ENCODE peak calls at places on chromosomes 13 and 19, in eight cellular contexts. G is cardiac muscle cell, N is GM12865, D is body of pancreas, O is psoas muscle, S is tibial artery, K is IMR-90, A is fibroblast of lung. E is an unnamed sample.
A peak's percentile ranks its signal among the peaks of the same experiment; 100 is the strongest.

GRCh38 chr19:53989600-53990533 is 1.6 kb upstream of the CACNG6 start:
- DNase-seq in G (no peak), N (no peak), D (no peak), O (peak; percentile 83), S (no peak), K (no peak), A (no peak), E (no peak)

GRCh38 chr19:52640916-52641315 is 2.8 kb upstream of the ZNF83 start:
- DNase-seq in G (no peak), N (no peak), D (no peak), O (no peak), S (no peak), K (no peak), A (no peak), E (peak; percentile 17)

GRCh38 chr19:33234736-33235135 is 9.1 kb upstream of the SLC7A10 start:
- DNase-seq in G (no peak), N (no peak), D (no peak), O (peak; percentile 42), S (no peak), K (no peak), A (no peak), E (no peak)

GRCh38 chr19:24078688-24079087 is 8.3 kb upstream of the ZNF254 start:
- DNase-seq in G (no peak), N (no peak), D (no peak), O (no peak), S (no peak), K (no peak), A (no peak), E (no peak)

GRCh38 chr13:109747524-109747923 is 38.9 kb downstream of the IRS2 start:
- DNase-seq in G (no peak), N (no peak), D (no peak), O (no peak), S (no peak), K (no peak), A (peak; percentile 21), E (no peak)

GRCh38 chr19:10858204-10858828 is 10.1 kb downstream of the C19orf38 start:
- DNase-seq in G (peak; percentile 53), N (peak; percentile 57), D (no peak), O (no peak), S (no peak), K (no peak), A (peak; percentile 33), E (no peak)

GRCh38 chr13:46383383-46383782 is 3.7 kb downstream of the RUBCNL start:
- DNase-seq in G (no peak), N (no peak), D (no peak), O (no peak), S (no peak), K (no peak), A (no peak), E (no peak)

GRCh38 chr19:41324231-41324702 is 14.3 kb downstream of the CCDC97 start:
- DNase-seq in G (no peak), N (no peak), D (no peak), O (peak; percentile 41), S (no peak), K (no peak), A (no peak), E (no peak)

GRCh38 chr13:77876176-77876575 is 42.5 kb downstream of the EDNRB start:
- DNase-seq in G (no peak), N (no peak), D (no peak), O (no peak), S (no peak), K (peak; percentile 90), A (peak; percentile 77), E (peak; percentile 91)

GRCh38 chr13:33799950-33800592 is 17.9 kb upstream of the RFC3 start:
- DNase-seq in G (peak; percentile 25), N (peak; percentile 7), D (no peak), O (no peak), S (no peak), K (peak; percentile 46), A (peak; percentile 77), E (peak; percentile 58)

GRCh38 chr13:111117961-111118360 is 2.9 kb downstream of the ARHGEF7 start:
- DNase-seq in G (no peak), N (no peak), D (no peak), O (peak; percentile 33), S (peak; percentile 66), K (no peak), A (no peak), E (no peak)

GRCh38 chr19:53424968-53425597 is 6.7 kb upstream of the ZNF761 start:
- DNase-seq in G (peak; percentile 85), N (peak; percentile 59), D (peak; percentile 80), O (peak; percentile 82), S (peak; percentile 82), K (peak; percentile 65), A (peak; percentile 71), E (peak; percentile 77)

GRCh38 chr19:39599116-39599515 is 3.2 kb upstream of the LGALS13 start:
- DNase-seq in G (peak; percentile 67), N (peak; percentile 36), D (no peak), O (no peak), S (no peak), K (peak; percentile 27), A (peak; percentile 22), E (peak; percentile 35)

GRCh38 chr13:30618186-30618937 is 642 bp downstream of the USPL1 start:
- DNase-seq in G (peak; percentile 14), N (peak; percentile 42), D (no peak), O (peak; percentile 60), S (peak; percentile 68), K (no peak), A (no peak), E (no peak)

GRCh38 chr13:87094646-87095045 is 576.5 kb upstream of the SLITRK5 start:
- DNase-seq in G (peak; percentile 83), N (no peak), D (no peak), O (no peak), S (no peak), K (no peak), A (peak; percentile 50), E (no peak)

GRCh38 chr19:35870798-35871197 is 2.4 kb downstream of the APLP1 start:
- DNase-seq in G (no peak), N (no peak), D (no peak), O (no peak), S (no peak), K (no peak), A (no peak), E (no peak)

DNA sequence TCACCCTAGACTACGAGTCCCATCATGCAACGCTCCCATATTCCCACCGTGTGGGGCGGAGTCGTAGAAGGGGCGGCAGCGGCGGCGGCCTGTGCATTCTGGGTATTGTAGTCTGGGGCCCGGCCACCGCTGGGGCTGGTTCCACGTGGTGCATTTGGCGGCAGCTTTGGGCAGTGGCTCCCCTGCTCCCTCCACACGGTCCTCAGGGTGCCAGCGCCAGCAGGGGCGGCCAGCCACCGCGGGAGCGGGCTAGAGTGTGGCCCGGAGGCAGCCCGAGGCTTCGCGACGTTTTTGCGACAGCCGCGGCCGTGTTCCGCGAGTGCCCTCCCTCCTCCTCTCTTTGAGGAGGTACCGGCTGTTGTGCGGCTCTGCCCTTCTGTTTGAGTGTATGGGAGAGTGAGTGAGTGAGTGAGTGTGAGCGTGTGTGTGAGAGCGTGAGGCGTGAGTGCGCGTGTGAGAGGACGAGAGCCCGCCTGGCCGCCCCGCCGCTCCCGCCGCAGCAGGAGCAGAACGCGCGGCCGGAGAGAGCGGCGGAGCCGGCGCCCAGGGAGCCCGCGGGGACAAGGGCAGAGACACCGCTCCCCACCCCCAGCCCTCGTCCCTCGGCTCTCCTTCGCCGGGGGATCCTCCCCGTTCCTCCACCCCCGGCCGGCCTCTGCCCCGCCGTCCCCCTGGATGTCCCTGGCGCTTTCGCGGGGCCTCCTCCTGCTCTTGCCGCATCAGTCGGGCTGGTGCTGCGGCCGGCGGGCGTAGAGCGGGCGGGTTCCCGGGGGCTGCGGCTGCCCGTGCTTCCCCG is at the start of gene CDK8:
- DNase-seq in G (peak; percentile 90), N (peak; percentile 96), D (peak; percentile 87), O (peak; percentile 97), S (peak; percentile 93), K (peak; percentile 87), A (peak; percentile 93), E (peak; percentile 87)
- H3K4me3 ChIP-seq in G (peak within 1 kb of the TSS; percentile 95), N (peak within 1 kb of the TSS; percentile 93), D (peak within 1 kb of the TSS; percentile 69), O (peak within 1 kb of the TSS; percentile 96), S (peak within 1 kb of the TSS; percentile 70), K (peak within 1 kb of the TSS; percentile 82), A (peak within 1 kb of the TSS; percentile 76), E (peak within 1 kb of the TSS; percentile 81)

DNA sequence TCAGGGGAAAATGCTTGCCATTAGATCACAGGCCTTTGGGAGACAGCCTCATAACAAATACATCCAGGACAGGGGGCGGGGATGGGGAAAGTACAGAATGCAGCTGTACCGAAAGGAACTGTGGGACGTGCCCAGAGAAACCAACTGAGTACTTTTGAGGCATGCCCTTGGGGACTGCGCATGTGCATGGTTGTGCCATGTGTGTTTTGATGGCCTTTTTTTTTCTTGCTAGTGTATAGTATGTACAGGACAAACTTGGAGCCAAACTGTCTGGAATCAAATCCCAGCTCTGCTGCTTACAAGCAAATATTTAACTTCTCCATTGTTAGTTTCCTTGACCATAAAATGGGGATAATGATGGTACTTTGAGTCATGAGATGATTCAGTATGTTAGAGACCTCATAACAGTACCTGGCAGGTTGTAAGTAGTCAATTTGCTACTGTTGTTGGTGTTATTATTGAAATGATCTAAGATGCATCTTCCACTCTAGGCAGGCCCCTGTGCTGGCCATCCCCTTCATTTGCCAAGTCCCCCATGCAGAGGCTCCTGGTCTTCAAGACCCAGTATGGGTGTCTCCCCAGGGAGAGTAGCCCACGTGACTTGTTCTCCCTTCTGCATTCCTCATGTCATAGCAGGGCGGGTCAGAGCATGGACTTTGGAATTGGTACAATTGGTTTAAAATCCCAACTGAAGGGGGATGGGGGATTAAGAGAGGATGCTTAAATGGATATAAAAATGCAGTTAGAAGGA is 68.2 kb upstream of the NPAS1 start:
- DNase-seq in G (no peak), N (peak; percentile 47), D (no peak), O (no peak), S (no peak), K (peak; percentile 45), A (peak; percentile 39), E (no peak)
- TF ChIP-seq CTCF in G (no peak), N (no peak), D (no peak), O (no peak), S (no peak), K (no peak), A (no peak), E (no peak)

GRCh38 chr13:97540696-97541095 is 106.7 kb downstream of the RAP2A start:
- DNase-seq in G (no peak), N (no peak), D (no peak), O (no peak), S (no peak), K (peak; percentile 28), A (peak; percentile 75), E (peak; percentile 78)
- H3K4me3 ChIP-seq in G (no peak overlapping the region), N (no peak overlapping the region), D (no peak overlapping the region), O (no peak overlapping the region), S (no peak overlapping the region), K (no peak overlapping the region), A (no peak overlapping the region), E (no peak overlapping the region)

GRCh38 chr19:48780684-48781391 is 25.5 kb downstream of the FGF21 start:
- DNase-seq in G (no peak), N (peak; percentile 55), D (peak; percentile 65), O (peak; percentile 48), S (no peak), K (peak; percentile 58), A (peak; percentile 86), E (peak; percentile 90)

GRCh38 chr19:48779636-48780035 is 24.3 kb downstream of the FGF21 start:
- DNase-seq in G (no peak), N (peak; percentile 23), D (no peak), O (no peak), S (no peak), K (no peak), A (no peak), E (no peak)

DNA sequence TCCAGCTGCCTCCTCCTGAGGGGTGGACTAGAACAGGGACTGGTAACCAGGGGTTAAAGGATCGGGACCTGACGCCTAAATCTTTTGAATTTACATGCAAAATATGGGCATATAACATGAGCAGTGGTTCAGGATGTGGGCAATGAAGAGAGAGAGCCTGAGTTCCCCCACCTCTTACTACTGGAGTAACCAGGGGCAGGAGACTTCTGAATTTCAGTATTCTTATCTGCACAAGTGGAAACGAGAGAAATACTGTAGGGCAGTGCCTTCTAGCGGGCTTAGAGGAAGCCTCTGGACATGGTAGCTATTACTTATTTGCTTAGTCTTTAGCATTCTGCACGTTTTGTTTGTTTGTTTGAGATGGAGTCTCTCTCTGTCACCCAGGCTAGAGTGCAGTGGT is 26.3 kb downstream of the BCAT2 start:
- DNase-seq in G (peak; percentile 25), N (no peak), D (no peak), O (no peak), S (no peak), K (no peak), A (peak; percentile 37), E (peak; percentile 41)
- TF ChIP-seq CTCF in G (peak; percentile 31), N (peak; percentile 3), D (peak; percentile 79), O (no peak), S (no peak), K (peak; percentile 14), A (peak; percentile 29), E (peak; percentile 30)

E was measured in fibroblast of villous mesenchyme.